ENCODE peak calls at places on chromosome 18, in five cellular contexts. V is body of pancreas, T is kidney, P is brain microvascular endothelial cell, S is fibroblast of lung. C is an unnamed sample.

GRCh38 chr18:13548944-13549878 is 177.1 kb downstream of the FAM210A start:
- DNase-seq in P (no peak), V (no peak), S (no peak), T (no peak), C (no peak)

GRCh38 chr18:28961669-28962228 is 784.8 kb upstream of the CDH2 start:
- DNase-seq in S (peak; percentile 6), P (peak; percentile 5), V (no peak), T (no peak), C (no peak)

GRCh38 chr18:5158171-5158570 is 38.9 kb downstream of the AKAIN1 start:
- DNase-seq in P (no peak), S (no peak), V (no peak), T (no peak), C (no peak)

GRCh38 chr18:31683968-31684278 is 458 bp downstream of the B4GALT6 start:
- DNase-seq in S (no peak), T (no peak), V (no peak), P (no peak), C (no peak)

GRCh38 chr18:62088146-62088545 is 98.7 kb downstream of the PIGN start:
- DNase-seq in P (no peak), V (no peak), T (no peak), S (peak; percentile 20), C (no peak)

GRCh38 chr18:47606526-47606925 is 323.9 kb downstream of the SMAD2 start:
- DNase-seq in V (no peak), T (no peak), P (no peak), S (no peak), C (no peak)

GRCh38 chr18:12944724-12945123 is 3.1 kb upstream of the SEH1L start:
- DNase-seq in T (no peak), P (peak; percentile 9), V (peak; percentile 91), S (peak; percentile 24), C (peak; percentile 81)

GRCh38 chr18:1659190-1659589 is 754.5 kb downstream of the ADCYAP1 start:
- DNase-seq in V (no peak), S (no peak), P (no peak), T (no peak), C (no peak)

GRCh38 chr18:12839057-12839525 is 44.9 kb downstream of the PTPN2 start:
- DNase-seq in T (no peak), P (no peak), S (no peak), V (no peak), C (no peak)

GRCh38 chr18:70310560-70311320 is 21.9 kb downstream of the SOCS6 start:
- DNase-seq in T (no peak), P (no peak), S (no peak), V (no peak), C (no peak)

GRCh38 chr18:9756566-9757470 is 48.7 kb downstream of the RAB31 start:
- DNase-seq in P (no peak), S (no peak), V (no peak), T (no peak), C (no peak)

GRCh38 chr18:45166341-45167108 is 448.8 kb upstream of the SLC14A2 start:
- DNase-seq in S (peak; percentile 93), P (peak; percentile 91), T (peak; percentile 58), V (no peak), C (peak; percentile 5)

GRCh38 chr18:28009589-28009988 is 167.3 kb downstream of the CDH2 start:
- DNase-seq in S (no peak), P (no peak), T (no peak), V (no peak), C (no peak)

GRCh38 chr18:30465131-30465530 is 577.4 kb downstream of the DSC3 start:
- DNase-seq in T (no peak), P (no peak), S (no peak), V (no peak), C (no peak)

GRCh38 chr18:21194871-21195771 is 46.9 kb upstream of the GREB1L start:
- DNase-seq in S (peak; percentile 42), V (no peak), P (no peak), T (no peak), C (no peak)

GRCh38 chr18:45324489-45325111 is 290.7 kb upstream of the SLC14A2 start:
- DNase-seq in V (peak; percentile 18), T (peak; percentile 93), P (peak; percentile 23), S (peak; percentile 82), C (peak; percentile 15)

GRCh38 chr18:370753-371615 is 103.1 kb upstream of the THOC1 start:
- DNase-seq in S (no peak), V (no peak), P (no peak), T (no peak), C (no peak)

GRCh38 chr18:25962176-25962575 is 128.2 kb downstream of the SS18 start:
- DNase-seq in P (no peak), V (no peak), T (no peak), S (no peak), C (no peak)

GRCh38 chr18:44839239-44839666 is 158.6 kb downstream of the SETBP1 start:
- DNase-seq in P (peak; percentile 12), S (peak; percentile 77), T (peak; percentile 87), V (peak; percentile 53), C (peak; percentile 47)

GRCh38 chr18:9827856-9828793 is 57.6 kb upstream of the TXNDC2 start:
- DNase-seq in S (peak; percentile 99), T (no peak), V (no peak), P (peak; percentile 99), C (no peak)

GRCh38 chr18:12515550-12515949 is 107.8 kb downstream of the PRELID3A start:
- DNase-seq in P (no peak), V (no peak), S (no peak), T (no peak), C (no peak)

GRCh38 chr18:10202947-10203346 is 251.5 kb upstream of the APCDD1 start:
- DNase-seq in T (no peak), V (no peak), S (no peak), P (no peak), C (no peak)

GRCh38 chr18:74303936-74304335 is 11.7 kb upstream of the C18orf63 start:
- DNase-seq in V (no peak), T (no peak), S (peak; percentile 76), P (peak; percentile 20), C (no peak)

GRCh38 chr18:46559946-46560670 is 96.9 kb downstream of the LOXHD1 start:
- DNase-seq in S (no peak), T (no peak), V (no peak), P (no peak), C (no peak)

GRCh38 chr18:11826836-11827235 is 24.4 kb upstream of the CHMP1B start:
- DNase-seq in S (no peak), P (no peak), V (no peak), T (no peak), C (no peak)

GRCh38 chr18:45839415-45840395 is 14.2 kb downstream of the SIGLEC15 start:
- DNase-seq in T (no peak), P (peak; percentile 71), V (peak; percentile 45), S (peak; percentile 68), C (no peak)

GRCh38 chr18:79250236-79250993 is 145.3 kb upstream of the NFATC1 start:
- DNase-seq in T (no peak), P (no peak), V (no peak), S (peak; percentile 18), C (no peak)

GRCh38 chr18:3284501-3284900 is 22.6 kb downstream of the MYL12B start:
- DNase-seq in S (no peak), T (no peak), P (no peak), V (no peak), C (no peak)

GRCh38 chr18:3286165-3286564 is 24.2 kb downstream of the MYL12B start:
- DNase-seq in S (no peak), T (no peak), P (no peak), V (no peak), C (no peak)

GRCh38 chr18:3281456-3282400 is 19.8 kb downstream of the MYL12B start:
- DNase-seq in V (no peak), T (no peak), S (peak; percentile 72), P (no peak), C (no peak)

GRCh38 chr18:3283253-3283863 is 21.4 kb downstream of the MYL12B start:
- DNase-seq in P (no peak), S (no peak), T (no peak), V (no peak), C (no peak)

GRCh38 chr18:3283908-3284307 is 22.0 kb downstream of the MYL12B start:
- DNase-seq in T (no peak), S (no peak), P (no peak), V (no peak), C (no peak)
- H3K4me3 ChIP-seq in T (no peak overlapping the region), S (no peak overlapping the region), P (no peak overlapping the region), V (no peak overlapping the region), C (no peak overlapping the region)

DNA sequence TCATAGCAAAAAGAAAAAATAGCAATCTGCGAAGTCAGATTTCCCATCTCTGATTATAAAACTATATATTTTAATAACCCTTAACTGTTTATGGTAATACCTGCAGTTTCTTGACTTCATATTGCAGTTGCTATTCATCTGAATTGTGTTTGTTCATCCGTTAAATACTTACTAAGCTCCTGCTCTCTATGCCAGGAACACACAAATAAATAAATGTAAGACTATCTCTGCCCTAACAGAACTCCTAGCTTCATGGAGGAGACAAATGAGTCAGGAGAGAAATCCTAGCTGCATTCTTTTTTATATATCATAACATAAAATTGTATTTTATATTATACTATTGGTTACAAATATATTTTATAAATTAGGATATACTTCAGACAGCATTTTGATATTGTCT is 61.2 kb downstream of the MALT1 start:
- DNase-seq in T (no peak), P (no peak), V (no peak), S (no peak), C (no peak)
- H3K27ac ChIP-seq in T (no peak overlapping the region), P (no peak overlapping the region), V (no peak overlapping the region), S (no peak overlapping the region), C (no peak overlapping the region)

DNA sequence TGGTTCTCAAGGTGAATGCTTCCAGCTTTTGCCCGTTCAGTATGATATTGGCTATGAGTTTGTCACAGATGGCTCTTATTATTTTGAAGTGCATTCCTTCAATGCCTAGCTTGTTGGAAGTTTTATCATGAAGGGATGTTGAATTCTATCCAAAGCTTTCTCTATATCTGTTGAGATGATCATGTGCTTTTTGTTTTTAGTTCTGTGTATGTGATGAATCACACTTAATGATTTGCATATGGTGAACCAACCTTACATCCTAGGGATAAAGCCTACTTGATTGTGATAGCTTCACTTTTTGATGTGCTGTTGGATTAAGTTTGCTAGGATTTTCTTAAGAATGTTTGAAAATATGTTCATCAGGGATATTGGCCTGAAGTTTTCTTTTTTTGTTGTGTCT is 112.1 kb downstream of the MBD2 start:
- DNase-seq in P (no peak), T (no peak), S (no peak), V (no peak), C (no peak)
- H3K4me3 ChIP-seq in P (no peak overlapping the region), T (no peak overlapping the region), S (no peak overlapping the region), V (no peak overlapping the region), C (no peak overlapping the region)

DNA sequence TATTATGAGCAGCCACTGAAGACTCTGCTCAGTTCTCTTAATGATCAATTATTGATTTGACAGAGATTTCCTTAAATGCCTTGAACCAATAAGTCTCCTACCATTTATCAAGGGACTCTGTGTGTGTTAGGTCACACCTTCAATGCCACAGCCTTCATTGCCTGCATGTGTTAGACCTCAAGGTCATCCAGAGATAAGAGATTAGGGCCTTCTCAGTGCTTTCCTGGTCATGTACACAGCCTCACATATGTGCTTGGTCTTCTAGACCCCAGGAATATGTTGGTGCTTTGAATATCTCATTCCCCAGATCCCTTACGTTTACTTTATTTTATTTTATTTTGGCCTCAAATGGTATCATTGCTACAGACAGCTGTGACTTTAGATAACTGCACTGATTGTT is 93.0 kb upstream of the CTAGE1 start:
- DNase-seq in P (no peak), S (no peak), T (no peak), V (no peak), C (no peak)
- H3K27ac ChIP-seq in P (no peak overlapping the region), S (no peak overlapping the region), T (no peak overlapping the region), V (no peak overlapping the region), C (no peak overlapping the region)

C was measured in thyroid gland.